ENCODE peak calls at places on chromosomes 7 and 10, in four cellular contexts. One of them, this sample, is unnamed.

GRCh38 chr10:93475871-93476270 is 6.3 kb downstream of the MYOF start:
- DNase-seq in HepG2: peak
- DNase-seq in SK-N-SH: no peak
- DNase-seq in WTC11: no peak
- DNase-seq in this sample: no peak

GRCh38 chr7:94266278-94266677 is 128.4 kb upstream of the COL1A2 start:
- DNase-seq in HepG2: no peak
- DNase-seq in SK-N-SH: no peak
- DNase-seq in WTC11: no peak
- DNase-seq in this sample: no peak

GRCh38 chr7:50832744-50833143 is 50.0 kb upstream of the GRB10 start:
- DNase-seq in HepG2: no peak
- DNase-seq in SK-N-SH: no peak
- DNase-seq in WTC11: no peak
- DNase-seq in this sample: no peak

GRCh38 chr10:1151071-1152033 is 95.2 kb downstream of the WDR37 start:
- DNase-seq in HepG2: no peak
- DNase-seq in SK-N-SH: peak
- DNase-seq in WTC11: no peak
- DNase-seq in this sample: no peak

GRCh38 chr10:6669269-6669859 is 89.3 kb upstream of the PRKCQ start:
- DNase-seq in HepG2: peak
- DNase-seq in SK-N-SH: peak
- DNase-seq in WTC11: no peak
- DNase-seq in this sample: peak

GRCh38 chr7:94338921-94339371 is 55.7 kb upstream of the COL1A2 start:
- DNase-seq in HepG2: no peak
- DNase-seq in SK-N-SH: no peak
- DNase-seq in WTC11: no peak
- DNase-seq in this sample: peak

GRCh38 chr7:99365318-99366141 is 9.0 kb upstream of the ARPC1B start:
- DNase-seq in HepG2: peak
- DNase-seq in SK-N-SH: peak
- DNase-seq in WTC11: peak
- DNase-seq in this sample: peak

GRCh38 chr7:159122276-159122675 is 22.4 kb downstream of the VIPR2 start:
- DNase-seq in HepG2: no peak
- DNase-seq in SK-N-SH: no peak
- DNase-seq in WTC11: no peak
- DNase-seq in this sample: no peak

GRCh38 chr7:75039166-75039565 is 34.4 kb downstream of the RCC1L start:
- DNase-seq in HepG2: no peak
- DNase-seq in SK-N-SH: no peak
- DNase-seq in WTC11: no peak
- DNase-seq in this sample: no peak

GRCh38 chr10:49301302-49301701 is 2.3 kb downstream of the C10orf71 start:
- DNase-seq in HepG2: no peak
- DNase-seq in SK-N-SH: no peak
- DNase-seq in WTC11: no peak
- DNase-seq in this sample: no peak

GRCh38 chr7:88759216-88759955 is at the start of gene ZNF804B:
- DNase-seq in HepG2: no peak
- DNase-seq in SK-N-SH: peak
- DNase-seq in WTC11: peak
- DNase-seq in this sample: no peak

GRCh38 chr7:11427686-11428273 is 404.2 kb downstream of the THSD7A start:
- DNase-seq in HepG2: peak
- DNase-seq in SK-N-SH: peak
- DNase-seq in WTC11: no peak
- DNase-seq in this sample: peak

GRCh38 chr10:46064269-46064817 is 18.3 kb upstream of the MSMB start:
- DNase-seq in HepG2: no peak
- DNase-seq in SK-N-SH: no peak
- DNase-seq in WTC11: no peak
- DNase-seq in this sample: no peak

GRCh38 chr10:121288864-121289659 is 309.2 kb downstream of the FGFR2 start:
- DNase-seq in HepG2: no peak
- DNase-seq in SK-N-SH: no peak
- DNase-seq in WTC11: no peak
- DNase-seq in this sample: no peak

GRCh38 chr10:33734393-33735110 is 400.1 kb upstream of the NRP1 start:
- DNase-seq in HepG2: no peak
- DNase-seq in SK-N-SH: no peak
- DNase-seq in WTC11: no peak
- DNase-seq in this sample: no peak

GRCh38 chr7:102273749-102274712 is 12.6 kb upstream of the SH2B2 start:
- DNase-seq in HepG2: peak
- DNase-seq in SK-N-SH: no peak
- DNase-seq in WTC11: no peak
- DNase-seq in this sample: peak

GRCh38 chr7:16926283-16926682 is 44.5 kb upstream of the AGR3 start:
- DNase-seq in HepG2: peak
- DNase-seq in SK-N-SH: no peak
- DNase-seq in WTC11: no peak
- DNase-seq in this sample: peak

GRCh38 chr7:78765985-78766729 is 687.3 kb downstream of the MAGI2 start:
- DNase-seq in HepG2: no peak
- DNase-seq in SK-N-SH: no peak
- DNase-seq in WTC11: no peak
- DNase-seq in this sample: no peak

GRCh38 chr7:86660950-86661462 is 17.3 kb downstream of the GRM3 start:
- DNase-seq in HepG2: no peak
- DNase-seq in SK-N-SH: no peak
- DNase-seq in WTC11: no peak
- DNase-seq in this sample: no peak

GRCh38 chr10:43214071-43214955 is 52.6 kb downstream of the RASGEF1A start:
- DNase-seq in HepG2: no peak
- DNase-seq in SK-N-SH: no peak
- DNase-seq in WTC11: no peak
- DNase-seq in this sample: no peak

GRCh38 chr10:5708356-5708755 is 23.7 kb downstream of the TASOR2 start:
- DNase-seq in HepG2: no peak
- DNase-seq in SK-N-SH: no peak
- DNase-seq in WTC11: no peak
- DNase-seq in this sample: no peak

GRCh38 chr10:93580824-93581223 is 14.4 kb downstream of the FFAR4 start:
- DNase-seq in HepG2: no peak
- DNase-seq in SK-N-SH: no peak
- DNase-seq in WTC11: peak
- DNase-seq in this sample: peak

GRCh38 chr7:135979674-135980660 is 2.8 kb upstream of the MTPN start:
- DNase-seq in HepG2: no peak
- DNase-seq in SK-N-SH: no peak
- DNase-seq in WTC11: no peak
- DNase-seq in this sample: no peak

GRCh38 chr10:4758256-4758655 is 67.8 kb upstream of the AKR1E2 start:
- DNase-seq in HepG2: no peak
- DNase-seq in SK-N-SH: no peak
- DNase-seq in WTC11: no peak
- DNase-seq in this sample: no peak

GRCh38 chr10:103618027-103618385 is 124.5 kb downstream of the NEURL1 start:
- DNase-seq in HepG2: no peak
- DNase-seq in SK-N-SH: no peak
- DNase-seq in WTC11: no peak
- DNase-seq in this sample: no peak

GRCh38 chr10:93080350-93081046 is 6.8 kb downstream of the CYP26A1 start:
- DNase-seq in HepG2: peak
- DNase-seq in SK-N-SH: peak
- DNase-seq in WTC11: peak
- DNase-seq in this sample: peak

GRCh38 chr10:14478639-14479038 is 147.9 kb upstream of the FRMD4A start:
- DNase-seq in HepG2: no peak
- DNase-seq in SK-N-SH: peak
- DNase-seq in WTC11: peak
- DNase-seq in this sample: peak

GRCh38 chr10:48470893-48471805 is 133.7 kb downstream of the ARHGAP22 start:
- DNase-seq in HepG2: no peak
- DNase-seq in SK-N-SH: no peak
- DNase-seq in WTC11: no peak
- DNase-seq in this sample: peak

GRCh38 chr7:11665381-11665780 is 166.6 kb downstream of the THSD7A start:
- DNase-seq in HepG2: no peak
- DNase-seq in SK-N-SH: no peak
- DNase-seq in WTC11: no peak
- DNase-seq in this sample: no peak

GRCh38 chr10:118672766-118673715 is 77.6 kb upstream of the PRLHR start:
- DNase-seq in HepG2: no peak
- DNase-seq in SK-N-SH: no peak
- DNase-seq in WTC11: no peak
- DNase-seq in this sample: no peak

GRCh38 chr7:98222533-98223195 is 11.4 kb downstream of the BHLHA15 start:
- DNase-seq in HepG2: no peak
- DNase-seq in SK-N-SH: peak
- DNase-seq in WTC11: no peak
- DNase-seq in this sample: no peak

GRCh38 chr7:18521945-18522566 is 26.5 kb downstream of the HDAC9 start:
- DNase-seq in HepG2: no peak
- DNase-seq in SK-N-SH: no peak
- DNase-seq in WTC11: no peak
- DNase-seq in this sample: no peak

GRCh38 chr10:99422697-99423096 is 7.7 kb downstream of the GOT1 start:
- DNase-seq in HepG2: no peak
- DNase-seq in SK-N-SH: no peak
- DNase-seq in WTC11: no peak
- DNase-seq in this sample: no peak

GRCh38 chr7:91660734-91661355 is 219.7 kb downstream of the MTERF1 start:
- DNase-seq in HepG2: no peak
- DNase-seq in SK-N-SH: no peak
- DNase-seq in WTC11: no peak
- DNase-seq in this sample: no peak

DNA sequence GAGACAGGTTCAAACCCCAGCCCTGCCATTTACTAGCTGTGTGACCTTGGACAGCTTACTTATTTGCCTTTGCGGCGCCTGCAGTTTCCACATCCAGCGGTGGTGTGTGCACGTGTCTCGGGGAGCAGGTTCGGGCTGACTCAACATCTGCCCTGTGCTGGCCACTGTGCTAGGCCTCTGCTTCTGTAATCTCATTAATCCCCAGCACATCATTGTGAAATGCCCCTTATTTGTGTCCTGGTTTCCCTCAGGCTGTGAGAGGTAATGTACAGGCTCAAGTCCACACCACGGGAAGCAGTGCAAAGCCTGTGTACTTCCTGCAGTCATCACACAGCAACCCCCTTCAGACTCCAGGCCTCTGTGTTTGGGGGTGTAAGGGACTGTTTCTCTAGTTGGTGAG is 285.7 kb downstream of the RPS24 start:
- DNase-seq in HepG2: peak
- DNase-seq in SK-N-SH: peak
- DNase-seq in WTC11: no peak
- DNase-seq in this sample: no peak
- TF ChIP-seq FOXJ3 in HepG2: no peak
- TF ChIP-seq FOXJ3 in SK-N-SH: peak
- TF ChIP-seq FOXJ3 in WTC11: no peak
- TF ChIP-seq FOXJ3 in this sample: no peak

GRCh38 chr7:8065356-8065813 is 96.8 kb downstream of the GLCCI1 start:
- DNase-seq in HepG2: no peak
- DNase-seq in SK-N-SH: no peak
- DNase-seq in WTC11: no peak
- DNase-seq in this sample: no peak
- TF ChIP-seq FOXJ3 in HepG2: no peak
- TF ChIP-seq FOXJ3 in SK-N-SH: no peak
- TF ChIP-seq FOXJ3 in WTC11: no peak
- TF ChIP-seq FOXJ3 in this sample: no peak

GRCh38 chr10:61828788-61829187 is 72.7 kb upstream of the ARID5B start:
- DNase-seq in HepG2: no peak
- DNase-seq in SK-N-SH: no peak
- DNase-seq in WTC11: no peak
- DNase-seq in this sample: no peak
- TF ChIP-seq FOXJ3 in HepG2: no peak
- TF ChIP-seq FOXJ3 in SK-N-SH: no peak
- TF ChIP-seq FOXJ3 in WTC11: no peak
- TF ChIP-seq FOXJ3 in this sample: no peak

GRCh38 chr10:123858039-123858740 is 33.4 kb downstream of the CPXM2 start:
- DNase-seq in HepG2: no peak
- DNase-seq in SK-N-SH: peak
- DNase-seq in WTC11: no peak
- DNase-seq in this sample: no peak
- TF ChIP-seq FOXJ3 in HepG2: no peak
- TF ChIP-seq FOXJ3 in SK-N-SH: no peak
- TF ChIP-seq FOXJ3 in WTC11: no peak
- TF ChIP-seq FOXJ3 in this sample: no peak

GRCh38 chr10:112135604-112136003 is 48.0 kb downstream of the GPAM start:
- DNase-seq in HepG2: no peak
- DNase-seq in SK-N-SH: no peak
- DNase-seq in WTC11: no peak
- DNase-seq in this sample: no peak
- TF ChIP-seq FOXJ3 in HepG2: no peak
- TF ChIP-seq FOXJ3 in SK-N-SH: no peak
- TF ChIP-seq FOXJ3 in WTC11: no peak
- TF ChIP-seq FOXJ3 in this sample: no peak